ENCODE peak calls at places on chromosomes 6 and 20, in ten cellular contexts. M is progenitor cell of endocrine pancreas, Y is endothelial cell of umbilical vein, B is WTC11, H is thoracic aorta, D is MM.1S, T is cardiac muscle cell, V is lower lobe of right lung, L is MCF 10A, P is upper lobe of right lung. N is an unnamed sample.

GRCh38 chr20:32315399-32315798 is 37.9 kb downstream of the KIF3B start:
- DNase-seq in V (no peak), M (no peak), L (no peak), P (no peak), D (no peak), T (no peak), H (no peak), Y (no peak), B (no peak), N (no peak)

GRCh38 chr6:135936606-135937005 is 85.1 kb downstream of the PDE7B start:
- DNase-seq in Y (peak), P (no peak), V (no peak), M (no peak), H (no peak), D (no peak), T (no peak), L (peak), B (no peak), N (no peak)

GRCh38 chr6:36599791-36600209 is 5.6 kb downstream of the SRSF3 start:
- DNase-seq in V (peak), T (peak), B (peak), P (peak), D (peak), M (no peak), Y (no peak), L (peak), H (no peak), N (no peak)

GRCh38 chr6:10528170-10528981 is 7.2 kb downstream of the GCNT2 start:
- DNase-seq in B (no peak), Y (peak), L (peak), T (no peak), P (no peak), H (no peak), V (no peak), M (no peak), D (peak), N (peak)

GRCh38 chr6:38695227-38695900 is 7.6 kb downstream of the GLO1 start:
- DNase-seq in H (no peak), V (no peak), D (no peak), Y (no peak), T (no peak), P (no peak), B (no peak), L (no peak), M (no peak), N (no peak)

GRCh38 chr6:106136845-106137244 is 50.7 kb downstream of the PRDM1 start:
- DNase-seq in T (no peak), M (no peak), H (no peak), L (no peak), P (no peak), D (no peak), Y (no peak), V (no peak), B (no peak), N (no peak)

GRCh38 chr6:99818161-99818560 is 175.9 kb downstream of the MCHR2 start:
- DNase-seq in B (no peak), T (no peak), D (no peak), M (no peak), Y (no peak), L (no peak), V (no peak), P (no peak), H (no peak), N (no peak)

GRCh38 chr6:36743032-36743431 is 45.4 kb downstream of the RAB44 start:
- DNase-seq in H (no peak), V (no peak), Y (no peak), L (no peak), M (no peak), P (no peak), T (no peak), D (no peak), B (no peak), N (no peak)

GRCh38 chr6:107820571-107821261 is 3.4 kb downstream of the SCML4 start:
- DNase-seq in M (no peak), B (no peak), T (no peak), L (peak), P (no peak), V (no peak), H (no peak), D (no peak), Y (peak), N (no peak)

GRCh38 chr6:73669005-73669404 is 15.2 kb upstream of the SLC17A5 start:
- DNase-seq in P (no peak), T (no peak), D (no peak), H (no peak), Y (no peak), L (no peak), M (no peak), V (no peak), B (no peak), N (no peak)

GRCh38 chr6:87667032-87667431 is 35.0 kb downstream of the AKIRIN2 start:
- DNase-seq in M (no peak), L (no peak), B (no peak), D (no peak), Y (no peak), P (no peak), T (no peak), H (no peak), V (no peak), N (no peak)

GRCh38 chr6:7604003-7604402 is 14.0 kb downstream of the SNRNP48 start:
- DNase-seq in B (no peak), Y (no peak), H (no peak), P (no peak), V (no peak), L (no peak), T (peak), M (no peak), D (no peak), N (no peak)

GRCh38 chr20:20010639-20011500 is 6.3 kb upstream of the NAA20 start:
- DNase-seq in B (no peak), V (no peak), T (no peak), H (no peak), M (no peak), P (no peak), Y (peak), L (peak), D (no peak), N (no peak)

GRCh38 chr20:17795449-17796095 is 95.8 kb downstream of the BANF2 start:
- DNase-seq in B (no peak), H (no peak), D (no peak), Y (no peak), P (no peak), L (no peak), T (no peak), V (no peak), M (no peak), N (no peak)

GRCh38 chr6:82022614-82023102 is 224.9 kb downstream of the IBTK start:
- DNase-seq in M (no peak), T (peak), L (peak), Y (peak), B (no peak), D (no peak), P (no peak), H (no peak), V (no peak), N (no peak)

GRCh38 chr20:56440346-56441007 is 27.9 kb upstream of the RTF2 start:
- DNase-seq in M (no peak), B (no peak), P (no peak), Y (no peak), T (no peak), L (no peak), V (no peak), D (peak), H (no peak), N (peak)

GRCh38 chr20:36112112-36112511 is 42.4 kb upstream of the EPB41L1 start:
- DNase-seq in H (no peak), Y (no peak), M (no peak), V (no peak), D (no peak), P (no peak), T (no peak), L (no peak), B (no peak), N (no peak)

GRCh38 chr6:151101116-151101810 is 138.5 kb upstream of the AKAP12 start:
- DNase-seq in Y (no peak), P (no peak), V (no peak), M (no peak), H (no peak), T (no peak), L (no peak), D (no peak), B (no peak), N (no peak)

GRCh38 chr20:38633577-38634093 is 32.0 kb downstream of the ARHGAP40 start:
- DNase-seq in H (no peak), B (peak), M (peak), D (peak), Y (peak), L (peak), T (peak), P (peak), V (peak), N (peak)

GRCh38 chr6:147287869-147288271 is 83.7 kb downstream of the STXBP5 start:
- DNase-seq in V (no peak), M (no peak), P (no peak), H (no peak), D (no peak), T (no peak), Y (peak), L (peak), B (no peak), N (no peak)

GRCh38 chr20:60361761-60362410 is 403.7 kb downstream of the CDH26 start:
- DNase-seq in Y (no peak), D (no peak), H (no peak), T (no peak), B (no peak), P (no peak), V (no peak), L (no peak), M (no peak), N (no peak)

GRCh38 chr20:17872434-17872833 is 96.2 kb downstream of the SNX5 start:
- DNase-seq in T (no peak), D (no peak), Y (no peak), L (no peak), P (no peak), M (no peak), V (no peak), B (no peak), H (no peak), N (no peak)

GRCh38 chr6:49980898-49981297 is 11.5 kb upstream of the DEFB113 start:
- DNase-seq in Y (no peak), H (no peak), V (no peak), L (peak), T (no peak), B (no peak), D (no peak), M (no peak), P (no peak), N (peak)

GRCh38 chr6:81999270-81999669 is 246.8 kb upstream of the TENT5A start:
- DNase-seq in V (no peak), B (no peak), P (no peak), Y (no peak), D (no peak), L (no peak), M (no peak), T (no peak), H (no peak), N (no peak)

GRCh38 chr20:50635014-50635557 is 56.3 kb downstream of the RIPOR3 start:
- DNase-seq in P (no peak), B (no peak), Y (no peak), T (no peak), M (no peak), V (no peak), H (no peak), D (no peak), L (no peak), N (no peak)
- TF ChIP-seq CTCF in P (no peak), B (no peak), Y (no peak), T (no peak), M (no peak), V (no peak), H (no peak), D (no peak), L (no peak), N (no peak)

GRCh38 chr6:91198588-91199255 is 611.9 kb upstream of the MAP3K7 start:
- DNase-seq in L (peak), Y (no peak), T (no peak), P (no peak), H (no peak), B (no peak), M (no peak), V (no peak), D (no peak), N (no peak)
- TF ChIP-seq CTCF in L (no peak), Y (no peak), T (no peak), P (no peak), H (no peak), B (no peak), M (no peak), V (no peak), D (no peak), N (no peak)

GRCh38 chr20:52783769-52784168 is 188.4 kb upstream of the TSHZ2 start:
- DNase-seq in D (no peak), T (no peak), M (no peak), P (no peak), B (peak), H (no peak), V (no peak), Y (no peak), L (peak), N (no peak)
- TF ChIP-seq CTCF in D (peak), T (peak), M (peak), P (peak), B (peak), H (no peak), V (peak), Y (no peak), L (peak), N (no peak)

DNA sequence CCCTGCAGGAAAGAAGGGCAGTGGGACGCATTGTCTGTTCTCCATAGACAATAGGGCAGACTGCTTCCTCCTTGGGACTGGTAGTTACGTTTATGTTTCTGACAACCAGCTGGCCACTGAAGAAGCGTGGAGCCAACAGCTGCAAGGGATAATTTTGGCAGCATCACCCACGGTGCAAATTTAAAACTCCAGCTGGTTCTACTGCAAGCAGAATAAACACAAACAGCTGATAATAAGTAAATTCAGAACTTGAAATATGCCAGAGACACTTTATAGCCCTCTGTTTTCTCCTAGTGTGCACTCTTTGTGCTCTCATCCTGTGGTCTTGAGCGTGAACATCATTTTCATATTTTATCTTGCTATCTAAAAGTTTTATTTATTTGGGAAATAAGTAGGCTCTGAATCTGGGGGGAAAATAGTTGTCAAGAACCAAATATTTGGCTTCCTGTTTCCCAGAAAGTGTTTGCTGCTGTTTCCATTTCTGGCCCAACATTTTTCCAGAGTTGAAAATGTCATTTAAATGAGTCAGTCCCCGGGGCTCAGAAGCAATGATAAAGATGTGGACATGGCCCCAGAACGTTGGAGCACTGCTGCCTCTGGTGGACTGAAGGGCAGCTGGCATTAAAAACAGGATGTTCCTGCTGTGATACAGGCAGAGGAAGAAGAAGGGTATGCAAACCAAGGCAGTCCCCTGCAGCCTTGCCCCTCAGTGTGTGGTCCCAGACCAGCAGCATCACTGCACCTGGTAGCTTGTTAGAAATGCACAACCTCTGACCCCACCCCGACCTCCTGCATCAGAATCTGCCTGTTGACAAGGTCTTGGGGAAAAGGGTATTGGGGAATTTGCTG is 12.5 kb upstream of the THBD start:
- DNase-seq in B (peak), Y (peak), P (no peak), D (no peak), V (peak), T (no peak), L (peak), H (no peak), M (no peak), N (no peak)
- TF ChIP-seq CTCF in B (peak), Y (peak), P (peak), D (no peak), V (peak), T (peak), L (no peak), H (peak), M (peak), N (no peak)

DNA sequence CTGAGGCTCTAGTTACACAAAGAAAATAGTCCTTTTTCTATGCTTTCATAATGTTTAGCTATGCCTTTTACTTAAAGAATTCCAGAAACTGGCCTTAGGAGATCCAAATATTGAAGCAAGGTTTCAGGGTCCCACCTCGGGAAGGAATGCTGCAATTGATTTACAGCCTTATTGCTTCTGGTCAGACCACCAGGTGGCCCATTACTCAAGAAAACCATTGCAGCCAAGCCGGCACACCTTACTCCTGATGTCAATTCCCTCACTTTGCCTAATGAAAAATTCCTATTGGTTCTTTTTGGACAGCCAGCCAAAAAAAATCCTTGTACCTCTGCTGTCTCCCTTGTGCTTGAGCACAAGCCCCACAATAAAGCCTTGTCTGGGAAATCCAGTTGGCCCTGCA is 173.9 kb downstream of the LMBRD1 start:
- DNase-seq in V (no peak), D (no peak), H (no peak), Y (no peak), B (no peak), P (no peak), L (no peak), T (no peak), M (no peak), N (no peak)
- TF ChIP-seq CTCF in V (no peak), D (no peak), H (no peak), Y (no peak), B (no peak), P (no peak), L (no peak), T (no peak), M (peak), N (no peak)

DNA sequence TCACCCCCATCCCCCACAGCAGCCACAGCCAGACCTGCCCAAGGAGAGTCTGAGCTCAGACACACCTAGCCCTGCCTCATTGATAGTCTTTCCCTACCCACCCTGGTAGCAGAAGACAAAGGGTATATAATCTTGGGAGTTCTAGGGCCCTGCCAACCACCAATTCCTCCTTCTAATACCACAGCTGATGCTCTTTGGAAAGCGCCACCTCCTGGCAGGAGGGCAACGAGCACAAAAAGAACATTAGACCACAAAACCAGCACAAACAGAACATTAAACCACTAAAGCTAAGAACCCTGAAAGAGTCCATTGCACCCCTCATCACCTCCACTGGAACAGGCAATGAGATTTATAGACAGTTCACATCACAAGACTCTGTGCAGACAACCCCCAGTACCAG is 195.8 kb upstream of the FUT9 start:
- DNase-seq in P (no peak), L (peak), V (no peak), T (no peak), H (no peak), B (peak), M (no peak), D (no peak), Y (no peak), N (no peak)
- TF ChIP-seq CTCF in P (no peak), L (no peak), V (no peak), T (no peak), H (no peak), B (no peak), M (no peak), D (no peak), Y (no peak), N (no peak)

N was measured in GM20000.